ENCODE peak calls at places on chromosome 21, in six cellular contexts. One of them, this sample, is unnamed.

GRCh38 chr21:32900814-32901213 is 124.9 kb upstream of the OLIG2 start:
- DNase-seq in GM20000: no peak
- DNase-seq in activated naive CD4-positive, alpha-beta T cell: no peak
- DNase-seq in substantia nigra: no peak
- DNase-seq in midbrain: no peak
- DNase-seq in A549: no peak
- DNase-seq in this sample: no peak

GRCh38 chr21:32545948-32546441 is 39.3 kb downstream of the TCP10L start:
- DNase-seq in activated naive CD4-positive, alpha-beta T cell: no peak
- DNase-seq in midbrain: no peak
- DNase-seq in GM20000: no peak
- DNase-seq in A549: no peak
- DNase-seq in substantia nigra: no peak
- DNase-seq in this sample: no peak

GRCh38 chr21:43364851-43365424 is 62.0 kb downstream of the SIK1 start:
- DNase-seq in activated naive CD4-positive, alpha-beta T cell: no peak
- DNase-seq in midbrain: no peak
- DNase-seq in substantia nigra: no peak
- DNase-seq in A549: no peak
- DNase-seq in GM20000: no peak
- DNase-seq in this sample: no peak

GRCh38 chr21:33655591-33656221 is 13.4 kb downstream of the ITSN1 start:
- DNase-seq in A549: peak
- DNase-seq in substantia nigra: no peak
- DNase-seq in activated naive CD4-positive, alpha-beta T cell: no peak
- DNase-seq in midbrain: no peak
- DNase-seq in GM20000: no peak
- DNase-seq in this sample: no peak

GRCh38 chr21:35303085-35303484 is 254.0 kb upstream of the RUNX1 start:
- DNase-seq in substantia nigra: no peak
- DNase-seq in midbrain: no peak
- DNase-seq in activated naive CD4-positive, alpha-beta T cell: no peak
- DNase-seq in GM20000: no peak
- DNase-seq in A549: no peak
- DNase-seq in this sample: no peak

GRCh38 chr21:42755031-42755665 is 101.7 kb downstream of the PDE9A start:
- DNase-seq in GM20000: no peak
- DNase-seq in midbrain: no peak
- DNase-seq in substantia nigra: no peak
- DNase-seq in A549: no peak
- DNase-seq in activated naive CD4-positive, alpha-beta T cell: no peak
- DNase-seq in this sample: no peak

GRCh38 chr21:39687069-39687468 is 57.9 kb upstream of the IGSF5 start:
- DNase-seq in activated naive CD4-positive, alpha-beta T cell: no peak
- DNase-seq in GM20000: no peak
- DNase-seq in A549: no peak
- DNase-seq in substantia nigra: no peak
- DNase-seq in midbrain: no peak
- DNase-seq in this sample: no peak

GRCh38 chr21:33117268-33117888 is 47.4 kb downstream of the OLIG1 start:
- DNase-seq in A549: no peak
- DNase-seq in substantia nigra: peak
- DNase-seq in activated naive CD4-positive, alpha-beta T cell: no peak
- DNase-seq in midbrain: peak
- DNase-seq in GM20000: no peak
- DNase-seq in this sample: no peak

GRCh38 chr21:32803651-32804050 is 32.1 kb upstream of the PAXBP1 start:
- DNase-seq in GM20000: no peak
- DNase-seq in substantia nigra: no peak
- DNase-seq in A549: no peak
- DNase-seq in activated naive CD4-positive, alpha-beta T cell: no peak
- DNase-seq in midbrain: no peak
- DNase-seq in this sample: no peak

GRCh38 chr21:34887729-34888568 is 161.2 kb downstream of the RUNX1 start:
- DNase-seq in activated naive CD4-positive, alpha-beta T cell: peak
- DNase-seq in GM20000: peak
- DNase-seq in substantia nigra: no peak
- DNase-seq in A549: peak
- DNase-seq in midbrain: no peak
- DNase-seq in this sample: peak

GRCh38 chr21:42538479-42539275 is 25.0 kb downstream of the SLC37A1 start:
- DNase-seq in activated naive CD4-positive, alpha-beta T cell: no peak
- DNase-seq in GM20000: no peak
- DNase-seq in A549: no peak
- DNase-seq in midbrain: no peak
- DNase-seq in substantia nigra: no peak
- DNase-seq in this sample: no peak

GRCh38 chr21:16865612-16866011 is 647.2 kb upstream of the CXADR start:
- DNase-seq in midbrain: no peak
- DNase-seq in GM20000: no peak
- DNase-seq in activated naive CD4-positive, alpha-beta T cell: no peak
- DNase-seq in A549: no peak
- DNase-seq in substantia nigra: no peak
- DNase-seq in this sample: no peak

GRCh38 chr21:26833460-26833939 is 11.7 kb downstream of the ADAMTS1 start:
- DNase-seq in midbrain: no peak
- DNase-seq in activated naive CD4-positive, alpha-beta T cell: no peak
- DNase-seq in A549: no peak
- DNase-seq in GM20000: no peak
- DNase-seq in substantia nigra: no peak
- DNase-seq in this sample: no peak

GRCh38 chr21:42632771-42633690 is 20.4 kb upstream of the PDE9A start:
- DNase-seq in GM20000: no peak
- DNase-seq in activated naive CD4-positive, alpha-beta T cell: no peak
- DNase-seq in A549: no peak
- DNase-seq in substantia nigra: no peak
- DNase-seq in midbrain: no peak
- DNase-seq in this sample: no peak

GRCh38 chr21:45862544-45863207 is 118.9 kb upstream of the COL6A1 start:
- DNase-seq in activated naive CD4-positive, alpha-beta T cell: no peak
- DNase-seq in midbrain: no peak
- DNase-seq in A549: no peak
- DNase-seq in substantia nigra: no peak
- DNase-seq in GM20000: no peak
- DNase-seq in this sample: no peak

GRCh38 chr21:25927195-25927880 is 192.6 kb downstream of the GABPA start:
- DNase-seq in midbrain: no peak
- DNase-seq in A549: no peak
- DNase-seq in GM20000: no peak
- DNase-seq in activated naive CD4-positive, alpha-beta T cell: no peak
- DNase-seq in substantia nigra: no peak
- DNase-seq in this sample: no peak

GRCh38 chr21:46156378-46156645 is 933 bp upstream of the FTCD start:
- DNase-seq in A549: no peak
- DNase-seq in substantia nigra: no peak
- DNase-seq in GM20000: no peak
- DNase-seq in activated naive CD4-positive, alpha-beta T cell: no peak
- DNase-seq in midbrain: no peak
- DNase-seq in this sample: no peak

GRCh38 chr21:21806711-21807597 is 808.7 kb downstream of the NCAM2 start:
- DNase-seq in GM20000: no peak
- DNase-seq in activated naive CD4-positive, alpha-beta T cell: no peak
- DNase-seq in midbrain: no peak
- DNase-seq in A549: no peak
- DNase-seq in substantia nigra: no peak
- DNase-seq in this sample: no peak

GRCh38 chr21:32886339-32886738 is 114.8 kb upstream of the PAXBP1 start:
- DNase-seq in substantia nigra: no peak
- DNase-seq in GM20000: no peak
- DNase-seq in midbrain: no peak
- DNase-seq in activated naive CD4-positive, alpha-beta T cell: no peak
- DNase-seq in A549: no peak
- DNase-seq in this sample: no peak

GRCh38 chr21:29209696-29210095 is 79.3 kb downstream of the MAP3K7CL start:
- DNase-seq in substantia nigra: no peak
- DNase-seq in activated naive CD4-positive, alpha-beta T cell: no peak
- DNase-seq in midbrain: no peak
- DNase-seq in A549: no peak
- DNase-seq in GM20000: no peak
- DNase-seq in this sample: no peak

GRCh38 chr21:42818328-42818749 is 61.0 kb downstream of the WDR4 start:
- DNase-seq in midbrain: no peak
- DNase-seq in activated naive CD4-positive, alpha-beta T cell: no peak
- DNase-seq in substantia nigra: no peak
- DNase-seq in GM20000: no peak
- DNase-seq in A549: no peak
- DNase-seq in this sample: peak

GRCh38 chr21:32844653-32845443 is 73.3 kb upstream of the PAXBP1 start:
- DNase-seq in GM20000: no peak
- DNase-seq in A549: peak
- DNase-seq in midbrain: no peak
- DNase-seq in substantia nigra: no peak
- DNase-seq in activated naive CD4-positive, alpha-beta T cell: no peak
- DNase-seq in this sample: no peak

GRCh38 chr21:26795866-26796329 is 49.3 kb downstream of the ADAMTS1 start:
- DNase-seq in A549: peak
- DNase-seq in substantia nigra: peak
- DNase-seq in midbrain: peak
- DNase-seq in activated naive CD4-positive, alpha-beta T cell: no peak
- DNase-seq in GM20000: no peak
- DNase-seq in this sample: no peak